ENCODE peak calls at places on chromosomes 4 and X, in six cellular contexts. One of them, this sample, is unnamed.

GRCh38 chrX:71298119-71298518 is 3.4 kb upstream of the ITGB1BP2 start:
- DNase-seq in AG04449: no peak
- DNase-seq in coronary artery: no peak
- DNase-seq in cardiac muscle cell: no peak
- DNase-seq in ovary: no peak
- DNase-seq in fibroblast of the aortic adventitia: no peak
- DNase-seq in this sample: no peak

GRCh38 chr4:24513718-24514117 is 70.6 kb downstream of the DHX15 start:
- DNase-seq in AG04449: no peak
- DNase-seq in coronary artery: no peak
- DNase-seq in cardiac muscle cell: no peak
- DNase-seq in ovary: no peak
- DNase-seq in fibroblast of the aortic adventitia: no peak
- DNase-seq in this sample: no peak

GRCh38 chr4:10554694-10555093 is 97.5 kb upstream of the ZNF518B start:
- DNase-seq in AG04449: no peak
- DNase-seq in coronary artery: no peak
- DNase-seq in cardiac muscle cell: peak
- DNase-seq in ovary: peak
- DNase-seq in fibroblast of the aortic adventitia: peak
- DNase-seq in this sample: no peak

GRCh38 chr4:184279496-184280082 is 61.9 kb upstream of the ENPP6 start:
- DNase-seq in AG04449: no peak
- DNase-seq in coronary artery: no peak
- DNase-seq in cardiac muscle cell: no peak
- DNase-seq in ovary: no peak
- DNase-seq in fibroblast of the aortic adventitia: no peak
- DNase-seq in this sample: no peak

GRCh38 chr4:163548481-163549243 is 54.2 kb downstream of the TMA16 start:
- DNase-seq in AG04449: no peak
- DNase-seq in coronary artery: no peak
- DNase-seq in cardiac muscle cell: peak
- DNase-seq in ovary: no peak
- DNase-seq in fibroblast of the aortic adventitia: peak
- DNase-seq in this sample: no peak

GRCh38 chrX:10576777-10577444 is 43.5 kb downstream of the MID1 start:
- DNase-seq in AG04449: no peak
- DNase-seq in coronary artery: no peak
- DNase-seq in cardiac muscle cell: no peak
- DNase-seq in ovary: no peak
- DNase-seq in fibroblast of the aortic adventitia: no peak
- DNase-seq in this sample: no peak

GRCh38 chr4:1299301-1299860 is 9.7 kb downstream of the MAEA start:
- DNase-seq in AG04449: no peak
- DNase-seq in coronary artery: no peak
- DNase-seq in cardiac muscle cell: no peak
- DNase-seq in ovary: no peak
- DNase-seq in fibroblast of the aortic adventitia: no peak
- DNase-seq in this sample: no peak

GRCh38 chr4:48640225-48640624 is 139.9 kb downstream of the FRYL start:
- DNase-seq in AG04449: no peak
- DNase-seq in coronary artery: no peak
- DNase-seq in cardiac muscle cell: no peak
- DNase-seq in ovary: no peak
- DNase-seq in fibroblast of the aortic adventitia: no peak
- DNase-seq in this sample: no peak

GRCh38 chr4:177125656-177126055 is 184.0 kb upstream of the NEIL3 start:
- DNase-seq in AG04449: no peak
- DNase-seq in coronary artery: no peak
- DNase-seq in cardiac muscle cell: no peak
- DNase-seq in ovary: no peak
- DNase-seq in fibroblast of the aortic adventitia: no peak
- DNase-seq in this sample: no peak

GRCh38 chrX:68455151-68455510 is 21.8 kb upstream of the OPHN1 start:
- DNase-seq in AG04449: no peak
- DNase-seq in coronary artery: no peak
- DNase-seq in cardiac muscle cell: no peak
- DNase-seq in ovary: no peak
- DNase-seq in fibroblast of the aortic adventitia: no peak
- DNase-seq in this sample: no peak

GRCh38 chrX:44291468-44292116 is 51.9 kb downstream of the EFHC2 start:
- DNase-seq in AG04449: no peak
- DNase-seq in coronary artery: no peak
- DNase-seq in cardiac muscle cell: no peak
- DNase-seq in ovary: no peak
- DNase-seq in fibroblast of the aortic adventitia: no peak
- DNase-seq in this sample: no peak

DNA sequence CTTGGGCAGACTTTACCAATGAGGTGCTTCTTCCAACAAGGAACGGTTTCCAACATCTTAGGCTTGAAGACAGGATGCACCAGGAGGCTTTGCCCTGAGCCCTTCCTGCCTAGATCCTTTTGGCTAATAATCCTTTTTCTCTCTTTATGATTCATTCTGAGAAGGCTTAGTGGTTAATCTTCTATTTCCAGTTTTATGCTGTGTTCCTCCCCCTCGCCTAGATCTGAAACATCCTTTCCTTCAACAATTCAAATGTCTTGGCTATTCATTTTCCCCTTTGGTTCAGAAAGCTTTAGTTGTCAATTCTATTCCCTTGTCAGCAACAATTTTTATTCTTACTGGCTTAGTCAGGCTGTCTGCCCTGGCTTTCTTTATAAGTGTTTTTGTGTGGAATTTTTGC is 235.1 kb downstream of the SPRY1 start:
- DNase-seq in AG04449: no peak
- DNase-seq in coronary artery: no peak
- DNase-seq in cardiac muscle cell: no peak
- DNase-seq in ovary: no peak
- DNase-seq in fibroblast of the aortic adventitia: peak
- DNase-seq in this sample: no peak
- H3K4me3 ChIP-seq in AG04449: no peak
- H3K4me3 ChIP-seq in coronary artery: no peak
- H3K4me3 ChIP-seq in cardiac muscle cell: no peak
- H3K4me3 ChIP-seq in ovary: no peak
- H3K4me3 ChIP-seq in fibroblast of the aortic adventitia: no peak
- H3K4me3 ChIP-seq in this sample: no peak

DNA sequence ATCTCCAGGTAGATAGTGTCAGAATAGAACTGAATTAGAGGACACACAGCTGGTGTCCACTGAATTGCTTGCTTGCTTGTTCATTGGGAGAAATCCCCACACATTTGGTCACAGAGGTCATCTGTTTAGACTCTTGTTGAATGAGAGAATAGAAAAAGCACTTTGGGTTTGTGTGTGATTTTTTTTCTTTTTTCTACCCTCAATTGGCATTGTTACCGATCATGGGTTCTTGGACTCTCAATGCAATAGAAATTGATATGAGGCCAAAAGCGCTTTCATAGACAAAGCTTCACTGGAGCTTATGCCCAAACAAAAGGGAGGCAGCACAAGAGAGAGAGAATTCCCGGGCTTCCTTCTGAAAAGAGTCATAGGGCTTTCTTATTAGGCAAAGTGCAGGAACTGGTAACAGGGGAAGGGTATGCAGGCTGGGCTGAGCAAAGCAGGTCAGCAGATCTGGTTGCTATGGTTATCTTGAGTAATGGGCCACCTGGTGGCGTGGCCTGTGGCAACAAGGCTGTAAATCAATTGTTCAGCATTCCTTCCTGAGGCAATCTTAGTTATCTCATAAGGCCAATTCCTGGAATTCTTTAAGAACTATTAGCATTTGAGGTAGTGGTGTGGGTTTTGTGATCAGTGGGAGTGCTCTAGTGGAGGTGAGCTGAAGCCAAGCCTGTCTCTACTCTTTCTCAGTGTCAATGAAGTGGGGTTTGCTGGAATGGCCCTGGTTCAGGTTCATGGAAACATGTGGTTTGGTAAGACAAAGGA is 5.3 kb upstream of the GPR82 start:
- DNase-seq in AG04449: no peak
- DNase-seq in coronary artery: no peak
- DNase-seq in cardiac muscle cell: no peak
- DNase-seq in ovary: no peak
- DNase-seq in fibroblast of the aortic adventitia: peak
- DNase-seq in this sample: no peak
- TF ChIP-seq CTCF in AG04449: no peak
- TF ChIP-seq CTCF in coronary artery: no peak
- TF ChIP-seq CTCF in cardiac muscle cell: no peak
- TF ChIP-seq CTCF in ovary: no peak
- TF ChIP-seq CTCF in fibroblast of the aortic adventitia: no peak
- TF ChIP-seq CTCF in this sample: no peak

GRCh38 chrX:154487518-154488290 is 1.3 kb upstream of the UBL4A start:
- DNase-seq in AG04449: no peak
- DNase-seq in coronary artery: no peak
- DNase-seq in cardiac muscle cell: no peak
- DNase-seq in ovary: no peak
- DNase-seq in fibroblast of the aortic adventitia: no peak
- DNase-seq in this sample: no peak
- H3K4me3 ChIP-seq in AG04449: no peak
- H3K4me3 ChIP-seq in coronary artery: no peak
- H3K4me3 ChIP-seq in cardiac muscle cell: no peak
- H3K4me3 ChIP-seq in ovary: no peak
- H3K4me3 ChIP-seq in fibroblast of the aortic adventitia: no peak
- H3K4me3 ChIP-seq in this sample: no peak

GRCh38 chr4:114698256-114698655 is 99.6 kb downstream of the UGT8 start:
- DNase-seq in AG04449: no peak
- DNase-seq in coronary artery: no peak
- DNase-seq in cardiac muscle cell: no peak
- DNase-seq in ovary: no peak
- DNase-seq in fibroblast of the aortic adventitia: no peak
- DNase-seq in this sample: no peak

GRCh38 chr4:114692958-114693357 is 94.4 kb downstream of the UGT8 start:
- DNase-seq in AG04449: no peak
- DNase-seq in coronary artery: no peak
- DNase-seq in cardiac muscle cell: no peak
- DNase-seq in ovary: no peak
- DNase-seq in fibroblast of the aortic adventitia: no peak
- DNase-seq in this sample: no peak

GRCh38 chr4:114691865-114692264 is 93.3 kb downstream of the UGT8 start:
- DNase-seq in AG04449: no peak
- DNase-seq in coronary artery: no peak
- DNase-seq in cardiac muscle cell: no peak
- DNase-seq in ovary: no peak
- DNase-seq in fibroblast of the aortic adventitia: no peak
- DNase-seq in this sample: no peak

GRCh38 chr4:114690571-114690970 is 92.0 kb downstream of the UGT8 start:
- DNase-seq in AG04449: no peak
- DNase-seq in coronary artery: no peak
- DNase-seq in cardiac muscle cell: no peak
- DNase-seq in ovary: no peak
- DNase-seq in fibroblast of the aortic adventitia: no peak
- DNase-seq in this sample: no peak

DNA sequence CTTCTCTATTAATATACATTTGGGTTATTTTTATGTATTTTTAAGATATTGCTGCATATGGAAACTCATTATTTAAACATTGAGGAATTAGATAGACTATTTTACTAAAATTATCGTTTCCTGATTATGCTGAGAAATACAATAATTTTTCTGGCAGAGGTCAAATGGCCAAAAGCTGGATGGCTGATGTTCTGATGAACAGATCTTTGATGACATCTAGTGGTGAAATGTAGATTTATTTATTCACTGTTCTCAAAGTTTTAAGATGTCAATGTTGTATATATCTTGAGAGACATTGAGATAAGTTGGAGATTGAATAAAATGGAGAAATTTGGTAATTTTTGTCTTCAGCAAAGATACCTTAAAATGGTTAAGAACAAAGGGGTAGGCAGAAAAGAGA is 96.2 kb downstream of the UGT8 start:
- DNase-seq in AG04449: no peak
- DNase-seq in coronary artery: no peak
- DNase-seq in cardiac muscle cell: peak
- DNase-seq in ovary: no peak
- DNase-seq in fibroblast of the aortic adventitia: peak
- DNase-seq in this sample: peak
- TF ChIP-seq CTCF in AG04449: peak
- TF ChIP-seq CTCF in coronary artery: peak
- TF ChIP-seq CTCF in cardiac muscle cell: peak
- TF ChIP-seq CTCF in ovary: peak
- TF ChIP-seq CTCF in fibroblast of the aortic adventitia: peak
- TF ChIP-seq CTCF in this sample: peak

DNA sequence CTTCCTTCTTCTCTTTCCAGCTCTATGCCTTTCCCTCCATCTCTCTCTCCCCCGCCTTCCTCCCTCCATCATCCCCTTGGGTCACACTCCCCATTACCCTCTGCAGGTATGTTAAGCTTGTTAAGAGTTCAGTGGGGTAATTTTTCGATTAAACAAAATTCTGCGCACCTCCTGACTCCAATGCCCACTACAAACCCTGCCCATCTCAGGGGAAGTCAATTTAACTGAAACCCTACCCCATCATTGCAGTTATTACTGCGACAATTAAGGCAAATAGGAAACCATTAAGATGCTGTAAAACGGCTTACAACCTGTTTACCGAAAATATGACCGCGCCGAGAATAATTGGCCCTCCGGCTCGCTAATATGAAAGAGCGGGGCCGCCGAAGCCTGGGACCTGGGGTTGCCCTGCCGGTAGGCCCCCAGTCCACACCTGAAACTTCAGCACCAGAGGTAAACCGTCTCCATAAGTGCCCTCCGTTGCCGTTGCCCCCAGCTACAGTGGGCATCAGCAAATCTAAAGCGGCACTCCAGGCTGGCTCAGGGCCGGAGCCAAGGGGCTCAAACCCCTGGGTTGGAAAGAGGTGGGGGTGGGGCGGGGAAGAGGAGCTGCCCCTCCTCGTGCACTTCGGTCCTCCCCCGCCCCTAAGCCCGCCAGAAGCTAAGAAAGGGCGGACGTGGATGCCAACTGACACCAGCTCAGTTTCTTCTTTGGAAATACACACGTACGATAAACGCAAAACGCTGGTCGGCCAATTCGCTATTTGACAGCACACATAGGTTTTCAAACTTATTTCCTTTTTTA is 4.8 kb downstream of the ARX start:
- DNase-seq in AG04449: no peak
- DNase-seq in coronary artery: no peak
- DNase-seq in cardiac muscle cell: no peak
- DNase-seq in ovary: peak
- DNase-seq in fibroblast of the aortic adventitia: no peak
- DNase-seq in this sample: no peak
- H3K4me3 ChIP-seq in AG04449: no peak
- H3K4me3 ChIP-seq in coronary artery: no peak
- H3K4me3 ChIP-seq in cardiac muscle cell: no peak
- H3K4me3 ChIP-seq in ovary: peak
- H3K4me3 ChIP-seq in fibroblast of the aortic adventitia: no peak
- H3K4me3 ChIP-seq in this sample: no peak

GRCh38 chrX:140916891-140917290 is 85.5 kb upstream of the SPANXB1 start:
- DNase-seq in AG04449: no peak
- DNase-seq in coronary artery: no peak
- DNase-seq in cardiac muscle cell: no peak
- DNase-seq in ovary: no peak
- DNase-seq in fibroblast of the aortic adventitia: no peak
- DNase-seq in this sample: no peak

GRCh38 chrX:140917354-140918115 is 84.9 kb upstream of the SPANXB1 start:
- DNase-seq in AG04449: no peak
- DNase-seq in coronary artery: no peak
- DNase-seq in cardiac muscle cell: no peak
- DNase-seq in ovary: no peak
- DNase-seq in fibroblast of the aortic adventitia: peak
- DNase-seq in this sample: no peak

GRCh38 chrX:140913802-140914501 is 88.4 kb upstream of the SPANXB1 start:
- DNase-seq in AG04449: no peak
- DNase-seq in coronary artery: no peak
- DNase-seq in cardiac muscle cell: no peak
- DNase-seq in ovary: no peak
- DNase-seq in fibroblast of the aortic adventitia: no peak
- DNase-seq in this sample: no peak

GRCh38 chrX:140923118-140923517 is 79.3 kb upstream of the SPANXB1 start:
- DNase-seq in AG04449: no peak
- DNase-seq in coronary artery: no peak
- DNase-seq in cardiac muscle cell: no peak
- DNase-seq in ovary: no peak
- DNase-seq in fibroblast of the aortic adventitia: no peak
- DNase-seq in this sample: no peak

GRCh38 chrX:140918398-140919043 is 83.9 kb upstream of the SPANXB1 start:
- DNase-seq in AG04449: no peak
- DNase-seq in coronary artery: no peak
- DNase-seq in cardiac muscle cell: peak
- DNase-seq in ovary: no peak
- DNase-seq in fibroblast of the aortic adventitia: peak
- DNase-seq in this sample: peak
- TF ChIP-seq CTCF in AG04449: peak
- TF ChIP-seq CTCF in coronary artery: peak
- TF ChIP-seq CTCF in cardiac muscle cell: peak
- TF ChIP-seq CTCF in ovary: no peak
- TF ChIP-seq CTCF in fibroblast of the aortic adventitia: peak
- TF ChIP-seq CTCF in this sample: peak

This sample was measured in BJ.